ENCODE peak calls at places on chromosome 20, in ten cellular contexts. B, E, Q, F, S, V, G, T, P and C are unnamed samples. For H3K4me1, the result is how much of the 10 kb centered on the place peaks cover.

GRCh38 chr20:64101731-64102621 is 5.4 kb downstream of the NPBWR2 start:
- DNase-seq in B (no peak), E (no peak), Q (no peak), F (peak), S (no peak), V (peak), G (peak), T (no peak), P (no peak), C (peak)

GRCh38 chr20:19934792-19935491 is 82.2 kb upstream of the NAA20 start:
- DNase-seq in B (peak), E (no peak), Q (peak), F (peak), S (no peak), V (no peak), G (peak), T (peak), P (peak), C (peak)

GRCh38 chr20:17822039-17822438 is 122.3 kb downstream of the BANF2 start:
- DNase-seq in B (no peak), E (no peak), Q (no peak), F (peak), S (no peak), V (no peak), G (no peak), T (peak), P (no peak), C (peak)

GRCh38 chr20:48052492-48052870 is 267.2 kb upstream of the SULF2 start:
- DNase-seq in B (no peak), E (no peak), Q (no peak), F (peak), S (peak), V (no peak), G (no peak), T (no peak), P (peak), C (peak)

GRCh38 chr20:12528591-12529041 is 480.2 kb upstream of the SPTLC3 start:
- DNase-seq in B (no peak), E (no peak), Q (no peak), F (no peak), S (no peak), V (no peak), G (no peak), T (no peak), P (no peak), C (no peak)

GRCh38 chr20:51752343-51752951 is 15.7 kb downstream of the ATP9A start:
- DNase-seq in B (no peak), E (no peak), Q (no peak), F (peak), S (peak), V (no peak), G (no peak), T (no peak), P (peak), C (peak)

GRCh38 chr20:20360464-20360863 is 7.4 kb upstream of the INSM1 start:
- DNase-seq in B (no peak), E (no peak), Q (no peak), F (peak), S (peak), V (peak), G (no peak), T (no peak), P (peak), C (peak)

GRCh38 chr20:21520702-21521595 is 7.1 kb upstream of the NKX2-2 start:
- DNase-seq in B (no peak), E (no peak), Q (no peak), F (no peak), S (no peak), V (peak), G (peak), T (no peak), P (no peak), C (no peak)

GRCh38 chr20:63453029-63453523 is 19.4 kb downstream of the KCNQ2 start:
- DNase-seq in B (no peak), E (no peak), Q (no peak), F (peak), S (no peak), V (peak), G (no peak), T (no peak), P (no peak), C (no peak)

GRCh38 chr20:38321959-38322598 is 18.1 kb downstream of the BPI start:
- DNase-seq in B (no peak), E (no peak), Q (no peak), F (peak), S (peak), V (peak), G (no peak), T (peak), P (peak), C (peak)

DNA sequence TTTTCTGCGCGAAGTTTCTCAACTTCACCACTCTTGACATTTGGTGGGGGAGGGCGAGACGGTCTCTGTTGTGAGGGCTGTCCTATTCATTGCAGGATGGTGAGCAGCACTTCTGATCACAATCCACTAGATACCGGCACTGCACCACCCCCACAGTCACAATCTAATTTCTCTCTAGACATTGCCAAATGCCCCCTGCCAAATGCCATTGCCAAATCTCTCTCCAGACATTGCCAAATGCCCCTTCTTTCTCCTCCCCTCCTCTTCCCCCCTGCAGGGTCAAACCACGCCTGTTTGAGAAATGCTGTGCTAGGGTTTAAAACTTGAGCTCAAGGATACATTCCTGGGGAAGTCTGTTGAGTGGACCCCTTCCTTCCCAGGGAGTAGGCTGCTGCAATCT is 603.5 kb upstream of the CDH4 start:
- DNase-seq in B (no peak), E (no peak), Q (no peak), F (no peak), S (no peak), V (no peak), G (no peak), T (no peak), P (no peak), C (no peak)
- H3K27ac ChIP-seq in B (no peak), E (no peak), Q (no peak), F (no peak), S (no peak), V (no peak), G (no peak), T (no peak), P (no peak), C (no peak)

GRCh38 chr20:4053516-4053919 is 38.2 kb upstream of the RNF24 start:
- DNase-seq in B (no peak), E (no peak), Q (no peak), F (no peak), S (peak), V (no peak), G (no peak), T (peak), P (peak), C (no peak)
- H3K4me1 ChIP-seq in B (under half), E (under half), Q (under half), F (under half), S (under half), V (under half), G (under half), T (under half), P (under half), C (under half)

GRCh38 chr20:35991142-35991771 is 22.9 kb downstream of the CNBD2 start:
- DNase-seq in B (no peak), E (no peak), Q (no peak), F (peak), S (no peak), V (no peak), G (no peak), T (no peak), P (no peak), C (peak)
- TF ChIP-seq CTCF in B (peak), E (peak), Q (peak), F (peak), S (peak), V (peak), G (peak), T (no peak), P (peak), C (peak)

DNA sequence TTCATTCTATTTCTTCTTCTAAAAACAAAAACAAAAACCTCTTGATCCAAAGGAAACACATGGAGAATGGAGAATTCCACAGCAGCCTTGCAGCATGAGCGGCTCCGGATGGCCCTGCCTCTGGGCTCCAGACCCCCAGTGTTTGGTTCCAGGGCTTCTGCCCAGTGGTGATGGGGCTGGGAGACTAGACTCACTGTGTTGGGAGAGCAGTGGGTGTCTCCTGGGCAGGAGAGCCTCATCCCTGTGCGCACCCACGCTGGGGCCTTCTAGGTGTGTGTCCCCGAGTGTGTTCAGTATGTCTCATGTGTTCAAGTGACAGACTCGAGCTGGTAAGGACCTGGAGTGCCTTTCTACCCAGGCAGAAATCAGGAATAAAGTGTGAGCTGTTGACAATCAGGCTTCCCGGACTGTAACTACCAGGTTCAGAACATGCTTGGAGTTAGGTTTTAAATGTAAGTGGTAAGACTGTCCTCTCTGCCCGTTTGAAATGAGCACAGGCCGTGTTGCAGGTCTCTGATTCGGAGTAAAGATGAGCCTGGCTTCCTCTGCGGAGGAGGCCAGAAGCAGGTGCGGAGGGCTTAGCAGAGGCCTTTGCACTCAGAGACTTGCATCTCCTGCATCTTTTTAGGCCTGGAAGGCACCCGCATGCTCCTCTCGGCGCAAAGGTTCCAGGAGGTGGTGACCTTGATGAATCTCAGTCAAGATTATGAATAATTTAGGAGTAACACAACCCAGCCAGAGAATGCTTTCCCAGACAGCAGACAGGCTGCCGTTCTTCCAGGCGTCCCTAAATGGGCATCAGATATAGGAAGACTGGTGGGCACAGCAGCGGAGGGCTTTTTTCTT is 253.6 kb downstream of the CDH26 start:
- DNase-seq in B (no peak), E (no peak), Q (no peak), F (no peak), S (no peak), V (no peak), G (no peak), T (no peak), P (no peak), C (no peak)
- H3K27ac ChIP-seq in B (no peak), E (no peak), Q (no peak), F (no peak), S (no peak), V (no peak), G (no peak), T (no peak), P (no peak), C (no peak)

GRCh38 chr20:25223179-25223661 is 24.7 kb upstream of the PYGB start:
- DNase-seq in B (no peak), E (peak), Q (peak), F (peak), S (peak), V (peak), G (no peak), T (no peak), P (peak), C (peak)

GRCh38 chr20:25226433-25227316 is 21.2 kb upstream of the PYGB start:
- DNase-seq in B (no peak), E (no peak), Q (peak), F (peak), S (no peak), V (no peak), G (peak), T (no peak), P (no peak), C (no peak)

GRCh38 chr20:25225642-25226432 is 22.0 kb upstream of the PYGB start:
- DNase-seq in B (no peak), E (no peak), Q (peak), F (no peak), S (no peak), V (no peak), G (no peak), T (no peak), P (no peak), C (no peak)

GRCh38 chr20:25223765-25224720 is 23.8 kb upstream of the PYGB start:
- DNase-seq in B (no peak), E (no peak), Q (peak), F (no peak), S (no peak), V (no peak), G (no peak), T (no peak), P (no peak), C (no peak)

DNA sequence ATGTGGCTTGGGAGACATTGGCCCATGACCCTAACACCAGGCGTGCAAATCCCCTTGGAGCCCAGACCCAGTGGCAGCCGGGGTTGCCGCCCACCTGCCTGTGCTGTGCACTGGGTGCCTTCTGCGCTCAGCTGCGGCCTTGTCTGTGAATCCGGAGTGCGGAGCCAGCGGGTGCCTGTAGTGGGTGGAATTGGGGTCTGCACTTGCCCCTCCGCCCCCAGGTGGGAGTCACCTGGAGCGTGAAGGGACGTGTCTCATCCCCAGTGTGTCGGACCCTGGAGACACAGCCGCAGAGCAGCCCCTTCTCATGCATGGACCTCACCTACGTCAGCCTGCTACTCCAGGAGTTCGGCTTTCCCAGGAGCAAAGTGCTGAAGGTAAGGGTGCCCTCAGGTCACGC is 22.9 kb upstream of the PYGB start:
- DNase-seq in B (no peak), E (no peak), Q (peak), F (no peak), S (no peak), V (no peak), G (no peak), T (no peak), P (no peak), C (no peak)
- H3K4me1 ChIP-seq in B (under half), E (under half), Q (under half), F (under half), S (under half), V (under half), G (under half), T (under half), P (half or more), C (under half)

DNA sequence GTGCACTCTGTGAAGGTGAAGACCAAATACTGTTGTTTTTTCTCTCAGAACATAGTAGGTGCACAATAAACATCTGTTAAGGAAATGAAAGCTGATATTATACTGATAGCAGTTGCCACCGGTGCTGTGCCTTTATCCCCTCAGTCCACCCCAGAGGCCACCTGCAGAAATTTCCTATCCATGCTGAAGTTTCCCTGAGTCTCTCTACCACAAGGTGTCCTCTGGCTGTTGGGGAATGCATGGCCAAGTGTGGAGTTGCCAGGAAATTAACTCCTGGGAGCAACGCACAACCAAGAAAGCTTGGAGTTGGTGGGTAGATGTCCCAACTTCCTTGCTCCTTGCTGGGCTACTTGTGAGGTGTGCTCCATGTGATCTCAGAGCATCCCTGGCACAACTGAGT is 114.2 kb downstream of the LAMP5 start:
- DNase-seq in B (no peak), E (no peak), Q (no peak), F (no peak), S (no peak), V (no peak), G (no peak), T (no peak), P (no peak), C (no peak)
- TF ChIP-seq CTCF in B (no peak), E (peak), Q (no peak), F (peak), S (no peak), V (no peak), G (no peak), T (no peak), P (peak), C (no peak)

GRCh38 chr20:50724112-50724724 is 7.2 kb upstream of the PARD6B start:
- DNase-seq in B (no peak), E (no peak), Q (peak), F (no peak), S (no peak), V (no peak), G (no peak), T (no peak), P (no peak), C (no peak)
- H3K27ac ChIP-seq in B (peak), E (no peak), Q (peak), F (peak), S (peak), V (no peak), G (no peak), T (peak), P (peak), C (peak)

GRCh38 chr20:32564440-32564839 is 20.7 kb downstream of the NOL4L start:
- DNase-seq in B (no peak), E (no peak), Q (no peak), F (no peak), S (no peak), V (no peak), G (no peak), T (no peak), P (no peak), C (no peak)

GRCh38 chr20:32565735-32566032 is 19.4 kb downstream of the NOL4L start:
- DNase-seq in B (no peak), E (no peak), Q (no peak), F (no peak), S (no peak), V (no peak), G (no peak), T (no peak), P (no peak), C (no peak)

GRCh38 chr20:32564921-32565734 is 20.0 kb downstream of the NOL4L start:
- DNase-seq in B (peak), E (no peak), Q (peak), F (no peak), S (no peak), V (no peak), G (peak), T (no peak), P (no peak), C (no peak)

GRCh38 chr20:32562495-32562911 is 22.6 kb downstream of the NOL4L start:
- DNase-seq in B (no peak), E (no peak), Q (no peak), F (no peak), S (no peak), V (no peak), G (no peak), T (no peak), P (no peak), C (no peak)

DNA sequence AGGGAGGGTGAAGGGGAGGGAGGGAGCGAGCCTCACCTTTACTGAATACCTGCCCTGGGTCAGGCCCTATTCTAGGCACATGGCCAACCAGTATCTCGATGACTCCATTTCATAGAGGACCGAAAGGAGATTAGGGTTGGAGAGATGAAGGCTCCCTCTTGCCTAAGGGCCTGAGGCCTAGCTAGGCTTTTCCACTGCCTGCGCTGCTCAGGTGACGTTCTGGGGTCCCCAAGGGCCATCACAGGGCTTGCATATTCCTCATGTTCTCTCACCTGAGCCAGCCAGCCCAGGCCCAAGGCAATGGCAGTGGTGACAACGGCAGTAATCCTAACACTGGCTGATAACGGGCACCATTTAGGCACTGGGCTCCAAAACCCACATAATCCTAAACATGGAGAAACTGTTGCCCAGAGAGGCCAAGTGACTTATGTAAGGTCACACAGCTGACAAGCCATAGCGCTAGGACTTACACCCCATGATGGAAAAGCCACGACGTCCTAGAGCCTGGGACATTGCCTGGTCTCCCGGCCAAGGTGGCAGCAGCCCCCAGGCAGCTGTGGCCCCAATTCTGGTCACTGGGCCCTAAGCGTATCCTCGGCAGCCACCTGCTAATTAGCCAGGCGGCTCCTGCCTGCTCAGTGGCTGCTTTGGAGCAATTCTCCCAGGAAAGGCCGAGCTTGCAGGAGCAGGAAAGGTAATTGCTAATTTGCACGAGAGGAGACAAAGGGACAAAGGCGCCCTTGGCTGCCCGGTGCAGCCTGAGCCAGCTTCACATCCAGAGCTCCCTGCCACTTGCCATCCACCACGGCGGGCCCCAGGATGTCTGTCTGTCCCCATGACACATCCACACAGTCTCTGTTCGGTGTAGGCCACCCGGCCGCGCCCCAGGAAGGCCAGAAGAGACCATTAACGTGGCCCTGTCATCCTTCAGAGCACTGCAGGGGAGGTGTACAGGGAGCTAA is 21.5 kb downstream of the NOL4L start:
- DNase-seq in B (no peak), E (no peak), Q (no peak), F (no peak), S (no peak), V (no peak), G (no peak), T (no peak), P (no peak), C (no peak)
- H3K4me1 ChIP-seq in B (under half), E (under half), Q (under half), F (under half), S (under half), V (under half), G (under half), T (under half), P (under half), C (under half)

DNA sequence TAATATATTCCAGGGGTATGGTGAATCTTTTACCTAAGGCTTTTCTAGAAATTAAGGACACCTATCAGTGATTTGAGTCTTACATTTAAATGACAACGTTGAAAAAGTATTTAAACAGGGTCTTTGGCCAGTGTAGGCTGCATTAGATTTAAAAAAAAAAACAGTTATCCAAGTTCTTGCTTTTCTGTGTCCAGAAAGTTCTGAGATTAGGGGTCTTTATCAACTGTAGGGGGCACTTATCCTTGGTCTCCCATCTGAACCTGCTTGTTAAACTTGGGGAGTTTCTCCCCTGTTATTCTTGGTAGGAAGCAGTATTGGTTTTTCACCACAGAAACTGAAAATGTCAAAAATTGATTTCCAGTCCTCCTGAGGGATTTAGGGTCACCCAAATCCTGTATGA is 155.9 kb upstream of the ZNF217 start:
- DNase-seq in B (no peak), E (no peak), Q (no peak), F (no peak), S (no peak), V (no peak), G (no peak), T (no peak), P (no peak), C (no peak)
- TF ChIP-seq CTCF in B (no peak), E (no peak), Q (no peak), F (peak), S (no peak), V (no peak), G (no peak), T (no peak), P (no peak), C (no peak)

DNA sequence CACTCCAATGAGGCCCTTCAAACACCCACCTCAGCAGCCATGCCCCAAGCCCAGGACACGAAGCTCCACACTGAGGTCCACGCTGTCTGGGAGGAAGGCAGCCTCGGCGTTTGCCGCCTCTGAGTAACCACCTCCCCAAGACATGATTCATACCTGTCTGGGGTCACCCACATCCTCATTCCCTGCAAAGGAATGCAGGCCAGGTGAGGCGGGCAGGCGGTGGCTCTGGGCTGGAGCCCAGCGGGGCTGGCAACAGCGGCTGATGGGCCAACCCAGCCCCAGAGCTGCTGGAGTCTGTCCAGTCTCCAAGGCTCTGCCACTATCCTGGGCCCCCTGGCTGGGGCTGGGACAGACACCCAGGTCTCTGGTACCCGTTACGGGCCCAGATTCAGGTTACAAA is 14.8 kb downstream of the PMEPA1 start:
- DNase-seq in B (peak), E (no peak), Q (no peak), F (peak), S (peak), V (no peak), G (peak), T (no peak), P (peak), C (no peak)
- H3K27ac ChIP-seq in B (no peak), E (no peak), Q (peak), F (peak), S (peak), V (no peak), G (peak), T (no peak), P (peak), C (no peak)